ENCODE peak calls at places on chromosomes 13 and 19, in seven cellular contexts. N, H, L, M, T, X and I are unnamed samples.

GRCh38 chr13:114005206-114005720 is 31.4 kb upstream of the C13orf46 start:
- DNase-seq in N (no peak), H (no peak), L (no peak), M (no peak), T (no peak), X (no peak), I (no peak)

GRCh38 chr19:9075064-9075964 is 11.5 kb upstream of the OR1M1 start:
- DNase-seq in N (peak), H (peak), L (peak), M (peak), T (peak), X (peak), I (peak)

GRCh38 chr19:33638167-33639033 is 16.6 kb downstream of the CHST8 start:
- DNase-seq in N (no peak), H (no peak), L (no peak), M (no peak), T (no peak), X (no peak), I (no peak)

GRCh38 chr13:58879114-58879513 is 1247.6 kb downstream of the PCDH17 start:
- DNase-seq in N (no peak), H (no peak), L (no peak), M (no peak), T (no peak), X (no peak), I (no peak)

GRCh38 chr13:95553614-95554385 is 1.3 kb downstream of the CLDN10 start:
- DNase-seq in N (no peak), H (no peak), L (no peak), M (peak), T (no peak), X (no peak), I (no peak)

GRCh38 chr13:48155850-48156249 is 60.9 kb upstream of the MED4 start:
- DNase-seq in N (peak), H (no peak), L (no peak), M (no peak), T (peak), X (peak), I (no peak)

GRCh38 chr19:34096020-34096915 is 76.0 kb upstream of the LSM14A start:
- DNase-seq in N (peak), H (no peak), L (peak), M (no peak), T (peak), X (peak), I (no peak)

GRCh38 chr19:38549061-38549460 is 68.7 kb downstream of the MAP4K1 start:
- DNase-seq in N (no peak), H (no peak), L (no peak), M (no peak), T (no peak), X (no peak), I (no peak)

GRCh38 chr19:5250127-5250659 is 90.4 kb downstream of the PTPRS start:
- DNase-seq in N (no peak), H (no peak), L (no peak), M (no peak), T (no peak), X (no peak), I (no peak)

GRCh38 chr13:43021926-43022670 is 1.3 kb upstream of the DNAJC15 start:
- DNase-seq in N (peak), H (peak), L (no peak), M (no peak), T (no peak), X (peak), I (no peak)

GRCh38 chr19:3606174-3606689 is 443 bp downstream of the TBXA2R start:
- DNase-seq in N (no peak), H (no peak), L (no peak), M (peak), T (no peak), X (no peak), I (no peak)

GRCh38 chr13:96982672-96983071 is 11.6 kb downstream of the OXGR1 start:
- DNase-seq in N (no peak), H (no peak), L (no peak), M (no peak), T (no peak), X (peak), I (no peak)

GRCh38 chr13:101473458-101473857 is 21.0 kb downstream of the ITGBL1 start:
- DNase-seq in N (peak), H (no peak), L (peak), M (no peak), T (peak), X (peak), I (no peak)

GRCh38 chr13:77749481-77749880 is 52.0 kb downstream of the SLAIN1 start:
- DNase-seq in N (no peak), H (no peak), L (no peak), M (no peak), T (no peak), X (no peak), I (no peak)

GRCh38 chr13:111326981-111327642 is 6.7 kb downstream of the TEX29 start:
- DNase-seq in N (no peak), H (no peak), L (no peak), M (no peak), T (no peak), X (no peak), I (no peak)

GRCh38 chr13:100588350-100589177 is at the start of gene GGACT:
- DNase-seq in N (peak), H (peak), L (no peak), M (peak), T (peak), X (peak), I (peak)

GRCh38 chr19:46022431-46023310 is at the start of gene PGLYRP1:
- DNase-seq in N (no peak), H (no peak), L (no peak), M (no peak), T (no peak), X (no peak), I (no peak)

GRCh38 chr19:11019824-11020223 is 59.0 kb downstream of the SMARCA4 start:
- DNase-seq in N (no peak), H (no peak), L (no peak), M (no peak), T (no peak), X (no peak), I (no peak)

GRCh38 chr19:4732680-4733114 is 9.1 kb upstream of the DPP9 start:
- DNase-seq in N (peak), H (peak), L (peak), M (peak), T (peak), X (peak), I (peak)

GRCh38 chr19:41548954-41549688 is 26.8 kb upstream of the CEACAM21 start:
- DNase-seq in N (no peak), H (no peak), L (no peak), M (no peak), T (no peak), X (no peak), I (no peak)

GRCh38 chr13:24784319-24784718 is 20.4 kb downstream of the RNF17 start:
- DNase-seq in N (no peak), H (no peak), L (no peak), M (no peak), T (no peak), X (no peak), I (no peak)

GRCh38 chr13:50463662-50464061 is 379.8 kb downstream of the DLEU7 start:
- DNase-seq in N (no peak), H (no peak), L (no peak), M (no peak), T (no peak), X (no peak), I (no peak)

GRCh38 chr13:111061338-111062045 is 53.6 kb upstream of the ARHGEF7 start:
- DNase-seq in N (no peak), H (no peak), L (no peak), M (no peak), T (no peak), X (no peak), I (no peak)

GRCh38 chr19:3968556-3969434 is 2.1 kb downstream of the DAPK3 start:
- DNase-seq in N (peak), H (peak), L (peak), M (peak), T (peak), X (peak), I (peak)

GRCh38 chr13:62085832-62086231 is 670.2 kb upstream of the PCDH20 start:
- DNase-seq in N (no peak), H (no peak), L (no peak), M (no peak), T (no peak), X (no peak), I (no peak)

GRCh38 chr19:6723108-6723618 is 2.7 kb upstream of the C3 start:
- DNase-seq in N (peak), H (peak), L (no peak), M (no peak), T (no peak), X (peak), I (peak)

GRCh38 chr19:49514151-49514550 is 1.7 kb downstream of the FCGRT start:
- DNase-seq in N (no peak), H (no peak), L (no peak), M (no peak), T (no peak), X (no peak), I (no peak)

GRCh38 chr19:2207991-2208860 is 27.9 kb downstream of the PLEKHJ1 start:
- DNase-seq in N (peak), H (no peak), L (no peak), M (peak), T (peak), X (peak), I (no peak)

GRCh38 chr19:943551-944170 is 17.8 kb downstream of the ARID3A start:
- DNase-seq in N (no peak), H (no peak), L (no peak), M (no peak), T (no peak), X (no peak), I (no peak)

GRCh38 chr19:45443462-45444317 is 20.0 kb upstream of the ERCC1 start:
- DNase-seq in N (peak), H (peak), L (no peak), M (peak), T (peak), X (peak), I (peak)

GRCh38 chr19:801030-801860 is 4.0 kb downstream of the PTBP1 start:
- DNase-seq in N (no peak), H (peak), L (no peak), M (peak), T (peak), X (peak), I (peak)

GRCh38 chr13:111115841-111116500 is 861 bp downstream of the ARHGEF7 start:
- DNase-seq in N (peak), H (peak), L (peak), M (no peak), T (peak), X (peak), I (no peak)

GRCh38 chr13:23180711-23181110 is at the start of gene SGCG:
- DNase-seq in N (no peak), H (no peak), L (no peak), M (no peak), T (no peak), X (no peak), I (no peak)

GRCh38 chr13:106533940-106534843 is 1.3 kb downstream of the EFNB2 start:
- DNase-seq in N (peak), H (peak), L (peak), M (peak), T (peak), X (peak), I (peak)
- TF ChIP-seq CTCF in N (peak), H (no peak), L (no peak), M (no peak), T (no peak), X (no peak), I (no peak)

GRCh38 chr19:19404879-19405860 is at the start of gene GATAD2A:
- DNase-seq in N (peak), H (peak), L (peak), M (peak), T (peak), X (peak), I (peak)
- TF ChIP-seq CTCF in N (peak), H (peak), L (peak), M (no peak), T (peak), X (no peak), I (peak)

GRCh38 chr13:28859069-28859468 is 38.9 kb downstream of the MTUS2 start:
- DNase-seq in N (no peak), H (no peak), L (no peak), M (no peak), T (no peak), X (no peak), I (no peak)
- TF ChIP-seq CTCF in N (no peak), H (no peak), L (no peak), M (no peak), T (no peak), X (no peak), I (no peak)

DNA sequence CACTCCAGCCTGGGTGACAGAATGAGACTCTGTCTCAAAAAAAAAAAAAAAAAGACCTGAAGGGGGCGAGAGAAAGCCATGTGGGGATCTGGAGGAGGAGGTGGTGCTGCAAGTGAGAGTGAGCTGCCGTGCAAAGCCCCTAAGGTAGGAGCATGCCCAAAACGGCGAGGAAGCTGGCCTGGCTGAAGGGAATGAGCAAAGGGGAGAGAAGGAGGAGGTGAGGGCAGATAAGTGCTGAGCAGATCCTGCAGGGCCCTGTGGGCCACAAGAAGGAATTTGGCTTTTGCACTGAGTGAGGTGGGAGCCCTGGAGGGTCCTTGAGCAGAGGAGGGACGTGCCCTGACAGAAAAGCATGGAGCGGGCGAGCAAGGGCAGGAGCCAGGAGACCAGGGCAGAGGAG is 19.4 kb upstream of the ADGRE5 start:
- DNase-seq in N (no peak), H (peak), L (no peak), M (no peak), T (peak), X (peak), I (no peak)
- TF ChIP-seq CTCF in N (no peak), H (peak), L (peak), M (no peak), T (no peak), X (peak), I (no peak)

DNA sequence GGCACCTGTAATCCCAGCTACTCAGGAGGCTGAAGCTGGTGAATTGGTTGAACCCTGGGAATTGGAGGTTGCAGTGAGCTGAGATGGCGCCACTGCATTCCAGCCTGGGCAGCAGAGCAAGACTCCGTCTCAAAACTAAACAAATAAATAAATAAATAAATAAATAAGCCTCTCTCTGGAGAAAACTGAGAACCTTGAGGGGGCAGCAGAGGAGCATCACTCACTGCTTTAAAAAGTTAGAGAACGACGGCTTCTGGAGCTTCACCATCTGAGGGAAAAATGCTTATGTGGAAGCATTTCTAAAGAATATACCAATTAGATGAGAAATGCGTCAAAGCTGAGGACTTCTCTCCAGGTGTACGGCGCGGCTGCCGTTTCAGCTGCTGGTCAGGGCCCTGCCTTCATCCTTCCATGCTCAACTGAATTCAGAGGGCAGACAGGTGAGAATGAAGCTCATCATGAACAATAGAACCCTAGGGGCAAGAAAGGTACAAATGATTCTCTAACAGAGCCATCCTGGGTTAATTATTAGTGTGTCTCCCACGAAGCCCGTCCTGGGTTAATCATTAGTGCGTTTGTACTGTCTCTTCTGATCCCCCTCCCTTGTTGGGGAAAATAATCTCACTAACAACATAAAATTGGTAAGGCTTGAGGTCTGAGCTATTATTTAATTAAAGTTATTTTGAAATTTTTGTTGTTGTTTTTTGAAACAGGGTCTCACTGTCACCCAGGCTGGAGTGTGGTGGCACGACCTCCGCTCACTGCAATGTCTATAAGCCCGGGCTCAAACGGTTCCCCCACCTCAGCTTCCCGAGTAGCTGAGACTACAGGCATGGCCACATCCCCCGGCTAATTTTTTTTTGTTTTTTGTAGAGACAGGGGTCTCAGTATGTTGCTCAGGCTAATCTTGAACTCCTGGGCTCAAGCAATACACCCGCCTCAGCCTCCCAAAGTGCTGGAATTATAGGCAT is 80.1 kb downstream of the IPO5 start:
- DNase-seq in N (peak), H (peak), L (no peak), M (no peak), T (peak), X (peak), I (no peak)
- TF ChIP-seq CTCF in N (peak), H (peak), L (peak), M (no peak), T (peak), X (peak), I (no peak)

GRCh38 chr19:17448190-17448967 is at the start of gene TMEM221:
- DNase-seq in N (no peak), H (peak), L (no peak), M (peak), T (no peak), X (peak), I (no peak)
- TF ChIP-seq CTCF in N (peak), H (peak), L (peak), M (peak), T (peak), X (peak), I (no peak)

GRCh38 chr19:43432866-43433673 is 18.4 kb downstream of the TEX101 start:
- DNase-seq in N (peak), H (peak), L (no peak), M (peak), T (peak), X (peak), I (peak)
- TF ChIP-seq CTCF in N (peak), H (peak), L (peak), M (peak), T (peak), X (peak), I (peak)